ENCODE peak calls at places on chromosome 15, in nine cellular contexts. K is psoas muscle; Z is testis; I is CD8-positive, alpha-beta T cell; U is gastrocnemius medialis; M is MM.1S; P is A549; O is ascending aorta; B is heart right ventricle. L is an unnamed sample.

GRCh38 chr15:63379492-63380150 is 2.0 kb downstream of the CA12 start:
- DNase-seq in K (no peak), Z (no peak), I (no peak), U (no peak), M (no peak), P (no peak), O (no peak), B (no peak), L (no peak)

GRCh38 chr15:74795961-74796625 is 14.2 kb downstream of the CSK start:
- DNase-seq in K (no peak), Z (no peak), I (no peak), U (no peak), M (no peak), P (no peak), O (no peak), B (no peak), L (no peak)

GRCh38 chr15:58043192-58043903 is 22.2 kb downstream of the ALDH1A2 start:
- DNase-seq in K (peak; percentile 21), Z (peak; percentile 65), I (no peak), U (no peak), M (peak; percentile 52), P (peak; percentile 28), O (no peak), B (peak; percentile 20), L (peak; percentile 4)

GRCh38 chr15:38017721-38018120 is 83.3 kb downstream of the TMCO5A start:
- DNase-seq in K (no peak), Z (no peak), I (no peak), U (peak; percentile 35), M (no peak), P (no peak), O (no peak), B (no peak), L (no peak)

GRCh38 chr15:91853968-91854943 is 748 bp downstream of the SLCO3A1 start:
- DNase-seq in K (peak; percentile 68), Z (peak; percentile 57), I (no peak), U (no peak), M (peak; percentile 50), P (peak; percentile 45), O (peak; percentile 76), B (peak; percentile 49), L (no peak)

GRCh38 chr15:44720460-44721185 is 9.3 kb downstream of the B2M start:
- DNase-seq in K (no peak), Z (no peak), I (no peak), U (no peak), M (peak; percentile 4), P (no peak), O (no peak), B (no peak), L (no peak)

GRCh38 chr15:92809064-92809879 is 90.9 kb upstream of the CHD2 start:
- DNase-seq in K (peak; percentile 99), Z (peak; percentile 96), I (peak; percentile 98), U (peak; percentile 99), M (peak; percentile 98), P (peak; percentile 97), O (peak; percentile 99), B (peak; percentile 98), L (peak; percentile 94)

GRCh38 chr15:68278345-68279217 is 1.0 kb downstream of the FEM1B start:
- DNase-seq in K (no peak), Z (peak; percentile 62), I (no peak), U (peak; percentile 64), M (peak; percentile 56), P (peak; percentile 56), O (peak; percentile 79), B (peak; percentile 59), L (no peak)

GRCh38 chr15:72827216-72827615 is 43.7 kb upstream of the ADPGK start:
- DNase-seq in K (peak; percentile 28), Z (no peak), I (no peak), U (peak; percentile 80), M (peak; percentile 95), P (no peak), O (no peak), B (no peak), L (no peak)

GRCh38 chr15:89747708-89748682 is 3.1 kb downstream of the MESP1 start:
- DNase-seq in K (no peak), Z (no peak), I (no peak), U (no peak), M (no peak), P (no peak), O (no peak), B (no peak), L (no peak)

GRCh38 chr15:72585659-72586058 is 68.8 kb upstream of the GOLGA6B start:
- DNase-seq in K (no peak), Z (no peak), I (no peak), U (no peak), M (no peak), P (no peak), O (no peak), B (no peak), L (no peak)

GRCh38 chr15:67307889-67308597 is 53.5 kb downstream of the IQCH start:
- DNase-seq in K (no peak), Z (no peak), I (no peak), U (no peak), M (no peak), P (no peak), O (no peak), B (no peak), L (no peak)

GRCh38 chr15:89167267-89168176 is 53.9 kb downstream of the RLBP1 start:
- DNase-seq in K (peak; percentile 46), Z (no peak), I (no peak), U (peak; percentile 87), M (peak; percentile 80), P (peak; percentile 48), O (peak; percentile 85), B (no peak), L (no peak)

GRCh38 chr15:81473177-81473576 is 99.2 kb upstream of the TMC3 start:
- DNase-seq in K (no peak), Z (no peak), I (no peak), U (no peak), M (no peak), P (no peak), O (no peak), B (no peak), L (no peak)

GRCh38 chr15:93974804-93975481 is 256.4 kb upstream of the MCTP2 start:
- DNase-seq in K (no peak), Z (peak; percentile 50), I (no peak), U (peak; percentile 12), M (peak; percentile 30), P (peak; percentile 2), O (no peak), B (no peak), L (peak; percentile 16)

GRCh38 chr15:73926191-73927002 is at the start of gene LOXL1:
- DNase-seq in K (peak; percentile 80), Z (peak; percentile 83), I (no peak), U (peak; percentile 66), M (no peak), P (no peak), O (peak; percentile 93), B (peak; percentile 70), L (peak; percentile 71)

GRCh38 chr15:41341519-41341918 is 8.8 kb downstream of the NUSAP1 start:
- DNase-seq in K (no peak), Z (no peak), I (no peak), U (no peak), M (no peak), P (no peak), O (no peak), B (no peak), L (no peak)

DNA sequence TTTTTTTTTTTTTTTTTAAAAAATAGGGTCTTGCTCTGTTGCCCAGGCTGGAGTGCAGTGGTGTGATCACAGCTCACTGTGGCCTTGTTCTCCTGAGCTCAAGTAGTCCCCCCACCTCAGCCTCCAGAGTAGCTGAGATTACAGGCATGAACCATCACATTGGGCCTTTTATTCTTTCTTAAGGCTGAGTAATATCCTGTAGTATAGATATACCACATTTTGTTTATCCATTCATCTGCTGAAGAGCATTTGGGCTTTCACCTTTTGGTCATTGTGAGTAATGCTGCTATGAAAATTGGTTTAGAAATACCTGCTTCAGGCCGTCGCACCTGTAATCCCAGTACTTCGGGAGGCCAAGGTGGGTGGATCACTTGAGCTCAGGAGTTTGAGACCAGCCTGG is 42.6 kb downstream of the PAQR5 start:
- DNase-seq in K (no peak), Z (no peak), I (no peak), U (no peak), M (no peak), P (no peak), O (no peak), B (no peak), L (no peak)
- H3K27ac ChIP-seq in K (no peak overlapping the region), Z (no peak overlapping the region), I (no peak overlapping the region), U (no peak overlapping the region), M (no peak overlapping the region), P (no peak overlapping the region), O (no peak overlapping the region), B (no peak overlapping the region), L (no peak overlapping the region)

GRCh38 chr15:78768096-78768495 is 43.2 kb downstream of the ADAMTS7 start:
- DNase-seq in K (peak; percentile 8), Z (no peak), I (no peak), U (no peak), M (no peak), P (no peak), O (no peak), B (no peak), L (no peak)

GRCh38 chr15:78766041-78766440 is 45.2 kb downstream of the ADAMTS7 start:
- DNase-seq in K (peak; percentile 5), Z (no peak), I (no peak), U (no peak), M (no peak), P (no peak), O (peak; percentile 56), B (no peak), L (no peak)

GRCh38 chr15:78768531-78769408 is 42.5 kb downstream of the ADAMTS7 start:
- DNase-seq in K (no peak), Z (no peak), I (no peak), U (no peak), M (no peak), P (no peak), O (no peak), B (no peak), L (no peak)

GRCh38 chr15:78763796-78764241 is 47.4 kb downstream of the ADAMTS7 start:
- DNase-seq in K (peak; percentile 13), Z (no peak), I (no peak), U (peak; percentile 10), M (no peak), P (no peak), O (peak; percentile 58), B (no peak), L (no peak)

GRCh38 chr15:78767331-78767951 is 43.8 kb downstream of the ADAMTS7 start:
- DNase-seq in K (peak; percentile 9), Z (no peak), I (no peak), U (no peak), M (no peak), P (no peak), O (peak; percentile 58), B (no peak), L (no peak)
- TF ChIP-seq CTCF in K (no peak), Z (no peak), I (no peak), U (no peak), M (peak; percentile 21), P (no peak), O (no peak), B (no peak), L (no peak)

GRCh38 chr15:25182098-25182478 is 227.3 kb downstream of the SNRPN start:
- DNase-seq in K (peak; percentile 1), Z (no peak), I (no peak), U (peak; percentile 1), M (no peak), P (no peak), O (peak; percentile 27), B (no peak), L (no peak)
- H3K9me3 ChIP-seq in K (no peaks in the 10 kb centered on the region), Z (no peaks in the 10 kb centered on the region), I (no peaks in the 10 kb centered on the region), U (no peaks in the 10 kb centered on the region), M (no peaks in the 10 kb centered on the region), P (no peaks in the 10 kb centered on the region), O (no peaks in the 10 kb centered on the region), B (peaks cover 84% of the 10 kb centered on the region), L (peaks cover 93% of the 10 kb centered on the region)

GRCh38 chr15:86894269-86894668 is 814.6 kb downstream of the AGBL1 start:
- DNase-seq in K (no peak), Z (no peak), I (no peak), U (peak; percentile 22), M (no peak), P (no peak), O (no peak), B (no peak), L (no peak)

GRCh38 chr15:86892774-86893449 is 813.2 kb downstream of the AGBL1 start:
- DNase-seq in K (no peak), Z (no peak), I (no peak), U (no peak), M (no peak), P (no peak), O (no peak), B (no peak), L (no peak)
- H3K27ac ChIP-seq in K (peak overlapping the region; percentile 18), Z (no peak overlapping the region), I (no peak overlapping the region), U (no peak overlapping the region), M (no peak overlapping the region), P (no peak overlapping the region), O (no peak overlapping the region), B (no peak overlapping the region), L (no peak overlapping the region)